ENCODE peak calls at places on chromosome 14, in nine cellular contexts. Z, C, X, G, M, I, Y, R and W are unnamed samples.

GRCh38 chr14:59268858-59269257 is 80.4 kb downstream of the DAAM1 start:
- DNase-seq in Z (no peak), C (no peak), X (no peak), G (no peak), M (no peak), I (no peak), Y (no peak), R (no peak), W (no peak)

GRCh38 chr14:51552275-51552674 is 99.4 kb upstream of the FRMD6 start:
- DNase-seq in Z (no peak), C (no peak), X (no peak), G (no peak), M (no peak), I (no peak), Y (peak), R (no peak), W (no peak)

GRCh38 chr14:36511981-36512584 is 7.9 kb downstream of the NKX2-1 start:
- DNase-seq in Z (no peak), C (no peak), X (no peak), G (no peak), M (no peak), I (no peak), Y (no peak), R (no peak), W (no peak)

GRCh38 chr14:58587271-58587670 is 50.5 kb upstream of the DACT1 start:
- DNase-seq in Z (no peak), C (peak), X (no peak), G (no peak), M (no peak), I (no peak), Y (no peak), R (no peak), W (no peak)

GRCh38 chr14:61556455-61556854 is 138.9 kb upstream of the HIF1A start:
- DNase-seq in Z (no peak), C (no peak), X (no peak), G (no peak), M (no peak), I (no peak), Y (no peak), R (no peak), W (no peak)

GRCh38 chr14:47278233-47278842 is 397.1 kb downstream of the MDGA2 start:
- DNase-seq in Z (no peak), C (no peak), X (no peak), G (peak), M (no peak), I (peak), Y (peak), R (no peak), W (no peak)

GRCh38 chr14:38502241-38502640 is 246.3 kb upstream of the CLEC14A start:
- DNase-seq in Z (no peak), C (no peak), X (no peak), G (no peak), M (no peak), I (no peak), Y (no peak), R (no peak), W (no peak)

GRCh38 chr14:75501080-75501479 is 21.2 kb upstream of the BATF start:
- DNase-seq in Z (no peak), C (no peak), X (no peak), G (no peak), M (no peak), I (no peak), Y (no peak), R (no peak), W (no peak)

GRCh38 chr14:106802413-106803364 is 1276.3 kb downstream of the TMEM121 start:
- DNase-seq in Z (no peak), C (no peak), X (no peak), G (no peak), M (no peak), I (no peak), Y (no peak), R (no peak), W (no peak)

GRCh38 chr14:45650754-45651153 is 397.8 kb upstream of the MIS18BP1 start:
- DNase-seq in Z (no peak), C (no peak), X (no peak), G (no peak), M (no peak), I (no peak), Y (peak), R (no peak), W (no peak)
- TF ChIP-seq CTCF in Z (no peak), C (no peak), X (peak), G (no peak), M (no peak), I (no peak), Y (no peak), R (no peak), W (no peak)

DNA sequence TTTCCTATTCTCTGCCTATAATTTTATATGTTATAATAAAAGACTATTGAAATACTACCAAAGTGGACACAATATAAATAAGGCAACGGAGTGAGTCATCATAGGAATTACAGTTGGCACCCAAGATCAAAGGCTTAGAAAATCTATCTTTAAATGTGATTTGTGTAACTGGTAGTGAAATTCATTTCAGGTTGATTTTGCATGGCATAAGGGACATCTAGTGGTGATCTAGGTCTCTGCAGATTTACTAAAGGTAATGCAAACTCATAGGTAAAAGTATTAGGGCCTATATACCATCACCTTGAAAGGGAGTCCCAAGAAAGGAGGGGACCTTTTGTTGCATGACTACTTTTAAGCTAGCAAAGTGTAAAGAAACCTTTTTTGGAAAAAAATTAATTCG is 527.2 kb downstream of the NRXN3 start:
- DNase-seq in Z (no peak), C (no peak), X (no peak), G (no peak), M (no peak), I (peak), Y (peak), R (no peak), W (no peak)
- TF ChIP-seq CTCF in Z (no peak), C (peak), X (peak), G (peak), M (peak), I (peak), Y (peak), R (peak), W (no peak)

DNA sequence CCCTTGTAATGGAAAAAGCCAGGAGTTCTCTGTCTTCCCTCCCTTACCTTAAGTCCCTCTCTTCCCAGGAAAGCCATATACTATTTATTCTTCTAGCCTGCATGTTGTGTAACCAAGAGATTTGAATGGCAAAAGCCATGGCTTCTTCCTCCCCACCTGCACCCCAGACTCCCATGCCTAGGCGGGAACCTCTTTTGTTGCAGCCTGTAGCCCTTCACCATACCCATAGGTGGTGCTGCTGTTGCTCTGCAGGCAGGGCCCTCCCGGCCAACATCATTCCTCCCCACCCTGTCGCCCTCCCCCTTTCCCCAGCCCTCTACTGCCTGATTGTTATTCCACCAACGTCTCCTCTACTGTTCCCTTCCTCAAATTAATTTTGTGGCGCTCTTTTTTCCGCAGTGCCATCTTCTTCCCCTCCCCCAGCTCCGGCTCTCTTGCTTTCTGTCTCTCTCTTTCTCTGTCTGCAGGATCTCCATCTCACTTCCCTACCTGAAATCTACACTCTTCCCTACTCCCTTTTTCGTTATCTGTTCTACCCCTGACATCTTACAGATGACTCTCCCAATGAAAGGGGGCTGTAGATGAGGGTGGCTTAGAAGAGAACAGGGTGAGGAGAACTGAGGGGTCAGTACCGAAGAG is 13.8 kb downstream of the NGDN start:
- DNase-seq in Z (no peak), C (no peak), X (no peak), G (no peak), M (no peak), I (peak), Y (peak), R (no peak), W (no peak)
- TF ChIP-seq CTCF in Z (no peak), C (peak), X (peak), G (no peak), M (peak), I (peak), Y (peak), R (no peak), W (no peak)

GRCh38 chr14:55532645-55533309 is 47.2 kb upstream of the KTN1 start:
- DNase-seq in Z (no peak), C (no peak), X (peak), G (no peak), M (no peak), I (peak), Y (peak), R (no peak), W (no peak)
- TF ChIP-seq CTCF in Z (no peak), C (peak), X (peak), G (no peak), M (peak), I (no peak), Y (peak), R (no peak), W (no peak)